ENCODE peak calls at places on chromosomes 6 and 20, in six cellular contexts. I is cardiac muscle cell; B is colonic mucosa; V is A549; T is fibroblast of lung; L is CD8-positive, alpha-beta T cell. K is an unnamed sample.

GRCh38 chr6:28105286-28105685 is 19.1 kb upstream of the ZSCAN16 start:
- DNase-seq in I (no peak), B (no peak), V (peak; percentile 10), T (peak; percentile 22), L (no peak), K (peak; percentile 5)

GRCh38 chr20:16064991-16065707 is 508.1 kb downstream of the KIF16B start:
- DNase-seq in I (peak; percentile 23), B (no peak), V (no peak), T (peak; percentile 9), L (no peak), K (no peak)

GRCh38 chr6:32073613-32074012 is 35.4 kb downstream of the CYP21A2 start:
- DNase-seq in I (no peak), B (no peak), V (no peak), T (no peak), L (no peak), K (no peak)

GRCh38 chr6:90326404-90327057 is 29.9 kb upstream of the BACH2 start:
- DNase-seq in I (no peak), B (no peak), V (no peak), T (no peak), L (no peak), K (no peak)

GRCh38 chr20:38806855-38807655 is 1.6 kb downstream of the PPP1R16B start:
- DNase-seq in I (no peak), B (no peak), V (no peak), T (no peak), L (peak; percentile 39), K (no peak)

GRCh38 chr6:99838607-99839006 is 155.4 kb downstream of the MCHR2 start:
- DNase-seq in I (no peak), B (no peak), V (no peak), T (no peak), L (no peak), K (no peak)

GRCh38 chr6:123808556-123808955 is 4.9 kb downstream of the NKAIN2 start:
- DNase-seq in I (no peak), B (no peak), V (no peak), T (no peak), L (no peak), K (no peak)

GRCh38 chr6:36133148-36133547 is 2.8 kb downstream of the MAPK13 start:
- DNase-seq in I (no peak), B (no peak), V (no peak), T (no peak), L (no peak), K (no peak)

GRCh38 chr6:37306026-37306425 is 47.8 kb upstream of the RNF8 start:
- DNase-seq in I (no peak), B (no peak), V (no peak), T (no peak), L (no peak), K (no peak)

GRCh38 chr6:154448448-154449096 is 61.9 kb downstream of the CNKSR3 start:
- DNase-seq in I (peak; percentile 47), B (no peak), V (peak; percentile 6), T (peak; percentile 86), L (no peak), K (no peak)

GRCh38 chr6:40326689-40327404 is 260.3 kb downstream of the LRFN2 start:
- DNase-seq in I (no peak), B (no peak), V (no peak), T (no peak), L (no peak), K (no peak)

GRCh38 chr20:21301940-21302644 is 1.0 kb upstream of the XRN2 start:
- DNase-seq in I (no peak), B (no peak), V (no peak), T (no peak), L (no peak), K (no peak)

GRCh38 chr6:160278311-160278710 is 19.7 kb upstream of the SLC22A2 start:
- DNase-seq in I (no peak), B (no peak), V (no peak), T (no peak), L (no peak), K (no peak)

GRCh38 chr6:80161438-80161837 is 55.0 kb downstream of the BCKDHB start:
- DNase-seq in I (no peak), B (no peak), V (no peak), T (no peak), L (no peak), K (no peak)

GRCh38 chr6:83868639-83869038 is 9.2 kb downstream of the CYB5R4 start:
- DNase-seq in I (no peak), B (no peak), V (no peak), T (peak; percentile 47), L (no peak), K (no peak)

GRCh38 chr6:83873869-83874268 is 14.4 kb downstream of the CYB5R4 start:
- DNase-seq in I (no peak), B (no peak), V (no peak), T (no peak), L (no peak), K (no peak)

GRCh38 chr6:83867527-83868161 is 8.2 kb downstream of the CYB5R4 start:
- DNase-seq in I (no peak), B (peak; percentile 32), V (no peak), T (peak; percentile 53), L (no peak), K (peak; percentile 42)

GRCh38 chr6:83872386-83873118 is 13.1 kb downstream of the CYB5R4 start:
- DNase-seq in I (no peak), B (no peak), V (no peak), T (no peak), L (no peak), K (no peak)

GRCh38 chr6:83870649-83871048 is 11.2 kb downstream of the CYB5R4 start:
- DNase-seq in I (no peak), B (no peak), V (no peak), T (no peak), L (no peak), K (no peak)
- H3K9me3 ChIP-seq in I (no peaks in the 10 kb centered on the region), B (no peaks in the 10 kb centered on the region), V (no peaks in the 10 kb centered on the region), T (no peaks in the 10 kb centered on the region), L (no peaks in the 10 kb centered on the region), K (peaks cover 9% of the 10 kb centered on the region)

GRCh38 chr20:34704177-34705007 is at the start of gene TP53INP2:
- DNase-seq in I (peak; percentile 97), B (peak; percentile 96), V (peak; percentile 82), T (peak; percentile 94), L (peak; percentile 92), K (peak; percentile 99)
- H3K4me3 ChIP-seq in I (peak within 1 kb of the TSS; percentile 70), B (peak within 1 kb of the TSS; percentile 81), V (peak within 1 kb of the TSS; percentile 94), T (peak within 1 kb of the TSS; percentile 77), L (peak within 1 kb of the TSS; percentile 96), K (peak within 1 kb of the TSS; percentile 48)

DNA sequence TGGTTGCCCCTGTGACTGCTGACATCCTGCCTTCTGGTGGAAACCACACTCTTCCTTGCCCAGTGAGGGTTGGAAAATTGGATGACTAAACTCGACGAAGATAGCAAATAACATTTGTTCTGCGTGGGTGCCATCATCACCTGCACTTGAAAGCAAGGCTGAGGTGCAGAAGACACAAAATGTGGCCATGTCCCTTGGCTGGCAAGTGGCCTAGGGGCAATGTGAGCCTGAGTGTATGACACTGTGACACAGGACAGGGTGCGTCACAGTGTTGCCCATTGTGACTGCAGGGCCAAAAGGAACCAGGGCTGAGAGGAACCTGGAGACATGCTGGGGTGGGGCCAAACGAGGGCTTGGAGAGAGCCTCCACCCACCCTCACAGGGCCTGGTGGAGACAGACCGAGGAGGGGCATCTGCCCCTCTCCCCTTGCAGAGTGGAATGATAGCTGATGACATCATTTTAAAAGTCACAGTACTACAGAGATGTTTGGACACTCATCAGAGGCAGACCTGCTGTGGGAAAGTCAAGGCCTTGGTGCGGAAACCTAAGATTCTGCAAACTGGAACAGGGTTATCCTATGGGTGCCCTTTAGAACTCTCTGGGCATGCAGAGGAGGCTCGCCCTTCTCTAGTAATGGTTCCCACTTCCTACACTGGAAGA is 12.8 kb upstream of the HLA-F start:
- DNase-seq in I (no peak), B (no peak), V (no peak), T (no peak), L (no peak), K (no peak)
- H3K4me1 ChIP-seq in I (no peaks in the 10 kb centered on the region), B (no peaks in the 10 kb centered on the region), V (no peaks in the 10 kb centered on the region), T (no peaks in the 10 kb centered on the region), L (peaks cover 81% of the 10 kb centered on the region), K (no peaks in the 10 kb centered on the region)

GRCh38 chr6:67812693-67813092 is 822.4 kb upstream of the ADGRB3 start:
- DNase-seq in I (no peak), B (no peak), V (no peak), T (no peak), L (no peak), K (no peak)

GRCh38 chr6:67815623-67816022 is 819.5 kb upstream of the ADGRB3 start:
- DNase-seq in I (no peak), B (no peak), V (no peak), T (no peak), L (no peak), K (no peak)

GRCh38 chr6:67814262-67814661 is 820.8 kb upstream of the ADGRB3 start:
- DNase-seq in I (no peak), B (no peak), V (no peak), T (no peak), L (no peak), K (no peak)

DNA sequence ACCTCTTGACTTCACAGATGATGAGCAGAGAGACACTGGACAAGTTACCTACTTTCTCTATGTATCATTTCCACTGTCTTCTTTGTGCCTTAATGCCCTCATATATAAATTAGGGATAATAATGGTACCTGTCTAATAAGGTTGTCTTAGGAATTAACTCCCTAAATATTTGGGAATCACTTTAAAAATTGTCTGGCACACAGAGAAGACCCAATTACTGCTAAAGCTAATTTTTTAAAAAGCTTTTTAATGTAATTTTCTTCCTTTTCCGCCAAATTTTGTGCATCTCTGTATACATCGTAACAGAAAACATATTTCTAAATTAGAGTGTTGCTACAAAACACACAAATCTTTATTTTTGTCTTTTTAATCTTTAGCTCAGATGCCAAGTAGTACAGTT is 816.8 kb upstream of the ADGRB3 start:
- DNase-seq in I (no peak), B (no peak), V (no peak), T (no peak), L (no peak), K (no peak)
- H3K9me3 ChIP-seq in I (no peaks in the 10 kb centered on the region), B (peaks cover 4% of the 10 kb centered on the region), V (no peaks in the 10 kb centered on the region), T (no peaks in the 10 kb centered on the region), L (no peaks in the 10 kb centered on the region), K (peaks cover 8% of the 10 kb centered on the region)

GRCh38 chr6:148345578-148345977 is 2.9 kb downstream of the SASH1 start:
- DNase-seq in I (no peak), B (no peak), V (no peak), T (no peak), L (no peak), K (no peak)
- H3K4me3 ChIP-seq in I (no peak overlapping the region), B (no peak overlapping the region), V (no peak overlapping the region), T (no peak overlapping the region), L (no peak overlapping the region), K (no peak overlapping the region)

GRCh38 chr20:59157961-59158541 is 5.6 kb upstream of the ZNF831 start:
- DNase-seq in I (no peak), B (peak; percentile 18), V (no peak), T (no peak), L (no peak), K (no peak)
- H3K4me1 ChIP-seq in I (no peaks in the 10 kb centered on the region), B (no peaks in the 10 kb centered on the region), V (peaks cover 4% of the 10 kb centered on the region), T (no peaks in the 10 kb centered on the region), L (peaks cover 76% of the 10 kb centered on the region), K (peaks cover 6% of the 10 kb centered on the region)